ENCODE peak calls at places on chromosomes 16 and 17, in seven cellular contexts. R, A, Y, M, E, Z and F are unnamed samples.

GRCh38 chr16:35744716-35745115 is 2285.3 kb downstream of the TP53TG3F start:
- DNase-seq in Z (no peak), Y (no peak), E (no peak), A (no peak), M (no peak), R (no peak), F (no peak)

GRCh38 chr17:77419547-77420475 is 279.0 kb downstream of the SEC14L1 start:
- DNase-seq in A (peak; percentile 58), M (peak; percentile 65), E (no peak), Z (no peak), R (peak; percentile 94), Y (no peak), F (no peak)

GRCh38 chr17:39235555-39236221 is 9.9 kb upstream of the STAC2 start:
- DNase-seq in R (peak; percentile 95), A (peak; percentile 35), Z (no peak), Y (no peak), E (peak; percentile 22), M (peak; percentile 62), F (no peak)

GRCh38 chr17:75979705-75980187 is 706 bp downstream of the TEN1 start:
- DNase-seq in A (peak; percentile 82), R (no peak), Y (no peak), M (no peak), E (no peak), Z (no peak), F (peak; percentile 91)

GRCh38 chr17:61218438-61218837 is 181.2 kb upstream of the TBX2 start:
- DNase-seq in E (no peak), M (no peak), Z (no peak), A (peak; percentile 36), R (no peak), Y (no peak), F (no peak)

GRCh38 chr16:77385481-77385880 is 49.4 kb downstream of the ADAMTS18 start:
- DNase-seq in Z (no peak), R (no peak), Y (no peak), E (no peak), A (no peak), M (no peak), F (no peak)

GRCh38 chr16:68744744-68745280 is 7.7 kb downstream of the CDH1 start:
- DNase-seq in E (peak; percentile 92), Y (peak; percentile 71), A (peak; percentile 18), M (no peak), Z (no peak), R (peak; percentile 94), F (no peak)

GRCh38 chr16:28491080-28491969 is 549 bp downstream of the CLN3 start:
- DNase-seq in E (peak; percentile 57), A (peak; percentile 3), R (peak; percentile 42), Y (peak; percentile 70), Z (peak; percentile 44), M (no peak), F (no peak)

GRCh38 chr17:2266045-2266864 is 37.3 kb downstream of the SMG6 start:
- DNase-seq in M (peak; percentile 94), A (no peak), Z (no peak), E (peak; percentile 20), R (no peak), Y (no peak), F (no peak)

GRCh38 chr16:81127051-81127450 is 30.9 kb upstream of the GCSH start:
- DNase-seq in M (no peak), Z (no peak), E (no peak), Y (no peak), A (no peak), R (peak; percentile 25), F (no peak)

GRCh38 chr17:17981330-17981729 is 8.7 kb downstream of the DRC3 start:
- DNase-seq in A (no peak), Y (no peak), R (no peak), M (no peak), E (no peak), Z (no peak), F (no peak)

GRCh38 chr17:18026408-18026776 is 12.6 kb downstream of the ATPAF2 start:
- DNase-seq in E (peak; percentile 13), Y (no peak), M (peak; percentile 68), Z (peak; percentile 29), R (no peak), A (peak; percentile 73), F (no peak)

GRCh38 chr17:77147357-77147801 is 6.6 kb downstream of the SEC14L1 start:
- DNase-seq in E (peak; percentile 70), R (no peak), Y (no peak), A (no peak), Z (no peak), M (no peak), F (no peak)

GRCh38 chr17:4945176-4945943 is 3.0 kb downstream of the PFN1 start:
- DNase-seq in E (peak; percentile 31), A (peak; percentile 86), Y (peak; percentile 77), M (peak; percentile 88), Z (peak; percentile 86), R (peak; percentile 86), F (no peak)

GRCh38 chr17:8151641-8152111 is 528 bp downstream of the PER1 start:
- DNase-seq in M (peak; percentile 66), A (peak; percentile 65), Z (peak; percentile 96), Y (peak; percentile 94), E (peak; percentile 95), R (peak; percentile 69), F (peak; percentile 96)

GRCh38 chr16:64808474-64808873 is 313.4 kb downstream of the CDH11 start:
- DNase-seq in M (no peak), Y (no peak), Z (no peak), A (no peak), E (no peak), R (no peak), F (no peak)

GRCh38 chr17:52106070-52106469 is 52.4 kb downstream of the CA10 start:
- DNase-seq in A (no peak), E (no peak), M (no peak), R (no peak), Y (no peak), Z (no peak), F (no peak)

GRCh38 chr16:11615756-11616447 is 29.2 kb upstream of the LITAF start:
- DNase-seq in Y (no peak), Z (no peak), E (no peak), M (no peak), R (peak; percentile 94), A (peak; percentile 49), F (no peak)

GRCh38 chr17:63039899-63040602 is 74.0 kb downstream of the TANC2 start:
- DNase-seq in A (peak; percentile 77), R (no peak), E (no peak), Y (no peak), Z (no peak), M (no peak), F (no peak)

GRCh38 chr16:52852978-52853377 is 199.7 kb downstream of the CHD9NB start:
- DNase-seq in Y (no peak), Z (no peak), A (no peak), E (no peak), R (peak; percentile 3), M (no peak), F (no peak)

GRCh38 chr16:1745181-1745899 is 26.0 kb downstream of the NME3 start:
- DNase-seq in M (no peak), Z (no peak), Y (no peak), R (peak; percentile 14), E (no peak), A (peak; percentile 88), F (no peak)

GRCh38 chr17:57589151-57590034 is 155.7 kb downstream of the CCDC182 start:
- DNase-seq in A (no peak), R (no peak), Y (no peak), M (no peak), E (peak; percentile 30), Z (peak; percentile 55), F (no peak)

GRCh38 chr16:49586466-49586865 is 212.9 kb downstream of the C16orf78 start:
- DNase-seq in Y (no peak), Z (no peak), A (no peak), R (no peak), M (no peak), E (no peak), F (no peak)

GRCh38 chr17:35286120-35286781 is 43.4 kb downstream of the SLFN5 start:
- DNase-seq in R (peak; percentile 5), M (no peak), Y (no peak), E (no peak), A (no peak), Z (no peak), F (no peak)

GRCh38 chr17:2542456-2542855 is 30.8 kb upstream of the METTL16 start:
- DNase-seq in E (no peak), A (no peak), Z (no peak), R (no peak), M (no peak), Y (no peak), F (no peak)

GRCh38 chr16:27311449-27311831 is 2.3 kb upstream of the IL4R start:
- DNase-seq in Y (no peak), E (no peak), A (peak; percentile 36), M (no peak), Z (no peak), R (no peak), F (no peak)

DNA sequence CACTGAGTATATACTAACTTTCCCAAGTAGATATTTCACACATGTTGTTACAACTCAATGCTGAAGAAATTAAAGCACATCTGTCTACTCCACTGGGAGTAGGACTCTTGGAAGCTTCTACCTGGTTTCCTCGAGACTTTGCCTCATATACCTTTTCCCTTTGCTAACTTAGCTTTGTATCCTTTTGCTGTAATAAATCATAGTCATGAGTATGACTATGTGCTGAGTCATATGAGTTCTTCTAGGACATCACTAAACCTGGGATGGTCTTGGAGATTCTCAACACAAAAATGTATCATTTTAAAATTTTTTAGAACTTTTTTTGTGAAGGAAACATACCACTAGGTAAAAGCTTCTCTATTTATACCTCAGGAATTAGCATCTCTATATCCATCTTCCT is 39.8 kb downstream of the ABCA5 start:
- DNase-seq in E (no peak), R (no peak), M (no peak), A (peak; percentile 6), Z (no peak), Y (no peak), F (no peak)
- H3K27ac ChIP-seq in E (no peak overlapping the region), R (no peak overlapping the region), M (no peak overlapping the region), A (no peak overlapping the region), Z (no peak overlapping the region), Y (no peak overlapping the region), F (no peak overlapping the region)

GRCh38 chr16:89012622-89012995 is 35.6 kb upstream of the CBFA2T3 start:
- DNase-seq in E (no peak), Z (no peak), R (no peak), A (no peak), Y (no peak), M (peak; percentile 0), F (no peak)
- H3K27me3 ChIP-seq in E (no peaks in the 10 kb centered on the region), Z (peaks cover 34% of the 10 kb centered on the region), R (no peaks in the 10 kb centered on the region), A (no peaks in the 10 kb centered on the region), Y (peaks cover 9% of the 10 kb centered on the region), M (no peaks in the 10 kb centered on the region), F (no peaks in the 10 kb centered on the region)

DNA sequence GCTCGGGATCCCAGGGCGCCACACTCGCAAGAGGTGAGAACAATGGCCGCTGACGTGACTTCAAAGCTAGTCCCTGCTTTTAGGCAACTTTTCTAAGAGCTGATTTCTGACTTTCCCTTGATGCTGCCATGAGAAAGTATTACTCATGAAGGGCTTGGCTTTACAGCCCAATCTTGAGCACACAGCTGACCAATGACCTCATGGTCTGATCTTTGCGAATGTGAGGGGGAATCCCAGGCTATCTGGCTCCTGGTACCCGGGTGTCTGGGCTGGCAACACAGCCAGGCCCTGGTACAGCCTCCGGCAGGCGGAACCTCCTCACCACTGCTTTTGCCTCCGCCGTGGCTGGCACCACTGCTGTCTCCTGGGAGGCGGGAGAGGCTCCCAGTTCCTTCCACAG is 17.5 kb downstream of the NDUFAF8 start:
- DNase-seq in R (no peak), E (peak; percentile 28), A (peak; percentile 46), Y (no peak), M (no peak), Z (no peak), F (no peak)
- H3K36me3 ChIP-seq in R (peaks cover 1% of the 10 kb centered on the region), E (peaks cover 30% of the 10 kb centered on the region), A (peaks cover 2% of the 10 kb centered on the region), Y (peaks cover 62% of the 10 kb centered on the region), M (peaks cover 5% of the 10 kb centered on the region), Z (no peaks in the 10 kb centered on the region), F (no peaks in the 10 kb centered on the region)

GRCh38 chr17:67482784-67483183 is 105.7 kb downstream of the PITPNC1 start:
- DNase-seq in Z (no peak), M (no peak), A (no peak), R (no peak), E (no peak), Y (no peak), F (no peak)
- H3K27ac ChIP-seq in Z (no peak overlapping the region), M (no peak overlapping the region), A (no peak overlapping the region), R (no peak overlapping the region), E (no peak overlapping the region), Y (no peak overlapping the region), F (no peak overlapping the region)